ENCODE peak calls at places on chromosomes 13 and 19, in eight cellular contexts. E is progenitor cell of endocrine pancreas, Y is psoas muscle, R is esophagus squamous epithelium, P is kidney, B is uterus, O is cardiac muscle cell, F is lower lobe of right lung. Z is an unnamed sample.

GRCh38 chr19:49595006-49595818 is 4.2 kb downstream of the PRR12 start:
- DNase-seq in E (no peak), Y (no peak), R (no peak), P (peak; percentile 72), B (no peak), O (no peak), F (no peak), Z (no peak)

GRCh38 chr19:9289231-9289884 is 20.3 kb downstream of the ZNF699 start:
- DNase-seq in E (no peak), Y (no peak), R (no peak), P (no peak), B (no peak), O (no peak), F (no peak), Z (no peak)

GRCh38 chr13:28136916-28137315 is 1.4 kb upstream of the PAN3 start:
- DNase-seq in E (no peak), Y (no peak), R (no peak), P (no peak), B (no peak), O (no peak), F (no peak), Z (no peak)

GRCh38 chr13:30898721-30899188 is 7.3 kb upstream of the MEDAG start:
- DNase-seq in E (no peak), Y (peak; percentile 54), R (no peak), P (no peak), B (no peak), O (no peak), F (no peak), Z (peak; percentile 75)

GRCh38 chr13:49524740-49525501 is 29.2 kb downstream of the PHF11 start:
- DNase-seq in E (no peak), Y (no peak), R (no peak), P (no peak), B (no peak), O (no peak), F (peak; percentile 57), Z (no peak)

GRCh38 chr19:16386619-16387240 is 62.1 kb downstream of the KLF2 start:
- DNase-seq in E (no peak), Y (no peak), R (no peak), P (peak; percentile 65), B (peak; percentile 61), O (peak; percentile 69), F (no peak), Z (peak; percentile 16)

GRCh38 chr19:6233827-6234511 is 45.8 kb downstream of the MLLT1 start:
- DNase-seq in E (no peak), Y (peak; percentile 56), R (no peak), P (peak; percentile 81), B (peak; percentile 39), O (no peak), F (peak; percentile 88), Z (no peak)

GRCh38 chr19:2896694-2897093 is 4.0 kb upstream of the ZNF57 start:
- DNase-seq in E (no peak), Y (no peak), R (no peak), P (no peak), B (no peak), O (no peak), F (no peak), Z (no peak)

GRCh38 chr13:44449999-44450821 is 76.6 kb downstream of the SERP2 start:
- DNase-seq in E (no peak), Y (no peak), R (no peak), P (no peak), B (no peak), O (no peak), F (no peak), Z (no peak)

GRCh38 chr19:23098286-23098685 is 18.5 kb upstream of the ZNF730 start:
- DNase-seq in E (no peak), Y (no peak), R (no peak), P (no peak), B (no peak), O (no peak), F (no peak), Z (no peak)

GRCh38 chr13:48646791-48647190 is 6.9 kb upstream of the CYSLTR2 start:
- DNase-seq in E (no peak), Y (no peak), R (no peak), P (no peak), B (no peak), O (no peak), F (no peak), Z (no peak)

GRCh38 chr19:35899547-35900214 is 659 bp downstream of the NFKBID start:
- DNase-seq in E (peak; percentile 29), Y (peak; percentile 81), R (peak; percentile 48), P (peak; percentile 95), B (peak; percentile 75), O (peak; percentile 80), F (peak; percentile 93), Z (peak; percentile 46)

GRCh38 chr13:111589321-111589720 is 268.9 kb downstream of the TEX29 start:
- DNase-seq in E (no peak), Y (no peak), R (no peak), P (no peak), B (no peak), O (no peak), F (no peak), Z (no peak)

GRCh38 chr19:18593367-18594095 is 4.9 kb downstream of the REX1BD start:
- DNase-seq in E (no peak), Y (no peak), R (no peak), P (no peak), B (no peak), O (no peak), F (no peak), Z (no peak)

GRCh38 chr13:42534785-42535184 is 39.2 kb upstream of the TNFSF11 start:
- DNase-seq in E (no peak), Y (no peak), R (no peak), P (no peak), B (no peak), O (no peak), F (no peak), Z (no peak)

GRCh38 chr13:80430561-80430960 is 89.6 kb upstream of the SPRY2 start:
- DNase-seq in E (no peak), Y (no peak), R (no peak), P (no peak), B (no peak), O (no peak), F (no peak), Z (no peak)

GRCh38 chr19:46856062-46857022 is 4.5 kb upstream of the ARHGAP35 start:
- DNase-seq in E (peak; percentile 74), Y (peak; percentile 98), R (peak; percentile 66), P (peak; percentile 99), B (peak; percentile 97), O (peak; percentile 96), F (peak; percentile 97), Z (peak; percentile 92)

GRCh38 chr19:2533686-2534085 is 57.8 kb downstream of the GADD45B start:
- DNase-seq in E (no peak), Y (no peak), R (no peak), P (no peak), B (no peak), O (no peak), F (no peak), Z (no peak)

GRCh38 chr19:55550321-55550650 is 4.9 kb upstream of the SBK3 start:
- DNase-seq in E (no peak), Y (no peak), R (no peak), P (no peak), B (no peak), O (no peak), F (no peak), Z (no peak)

GRCh38 chr19:30416375-30416774 is 44.2 kb downstream of the ZNF536 start:
- DNase-seq in E (no peak), Y (no peak), R (no peak), P (no peak), B (no peak), O (no peak), F (no peak), Z (no peak)

GRCh38 chr19:8251025-8251472 is 41.9 kb downstream of the CERS4 start:
- DNase-seq in E (no peak), Y (peak; percentile 86), R (no peak), P (no peak), B (peak; percentile 73), O (no peak), F (peak; percentile 88), Z (no peak)

GRCh38 chr13:40388617-40389016 is 277.8 kb downstream of the FOXO1 start:
- DNase-seq in E (no peak), Y (no peak), R (peak; percentile 32), P (no peak), B (no peak), O (no peak), F (no peak), Z (no peak)

GRCh38 chr13:92535222-92536006 is 691.2 kb upstream of the GPC6 start:
- DNase-seq in E (no peak), Y (no peak), R (no peak), P (peak; percentile 39), B (no peak), O (no peak), F (no peak), Z (no peak)

DNA sequence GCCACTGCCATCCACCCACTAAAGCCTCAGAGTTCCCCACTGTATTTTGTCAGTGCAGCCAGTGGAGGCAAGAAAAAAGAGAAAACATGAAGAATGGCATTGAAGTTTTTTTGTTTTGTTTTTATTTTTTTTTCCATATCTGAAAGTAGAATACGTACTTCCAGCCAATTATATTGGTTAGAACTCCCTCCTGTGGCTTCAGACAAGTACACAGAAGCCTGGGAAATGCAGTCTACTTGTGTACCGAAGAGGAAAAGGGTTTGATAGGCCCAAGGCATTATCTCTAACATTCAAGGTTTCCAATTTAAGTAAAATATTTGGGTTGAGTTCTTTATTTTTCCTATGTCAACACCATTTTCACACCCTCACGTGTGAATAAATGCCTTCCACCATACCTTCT is 696.2 kb upstream of the GPC6 start:
- DNase-seq in E (no peak), Y (no peak), R (no peak), P (no peak), B (no peak), O (no peak), F (no peak), Z (no peak)
- TF ChIP-seq CTCF in E (peak; percentile 35), Y (no peak), R (no peak), P (no peak), B (no peak), O (peak; percentile 42), F (no peak), Z (no peak)

DNA sequence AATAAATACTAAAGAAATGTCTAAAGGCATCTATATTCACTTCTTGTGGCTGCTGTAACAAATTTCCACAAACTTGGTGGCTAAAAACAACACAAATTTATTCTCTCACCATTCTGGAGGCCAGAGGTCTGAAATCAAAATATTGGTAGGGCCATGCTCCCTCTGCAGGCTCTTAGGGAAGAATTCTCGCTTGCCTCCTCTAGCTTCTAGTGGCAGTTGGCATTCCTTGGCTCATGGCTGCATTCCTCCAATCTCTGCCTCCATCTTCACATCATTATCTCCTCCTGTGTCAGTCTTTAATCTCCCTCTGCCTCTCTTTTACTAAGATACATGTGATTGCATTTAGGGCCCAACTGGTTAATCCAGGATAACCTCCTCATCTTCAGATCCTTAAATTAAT is 54.1 kb upstream of the RFXAP start:
- DNase-seq in E (no peak), Y (no peak), R (no peak), P (no peak), B (no peak), O (no peak), F (no peak), Z (no peak)
- TF ChIP-seq CTCF in E (no peak), Y (no peak), R (no peak), P (no peak), B (no peak), O (no peak), F (no peak), Z (no peak)

GRCh38 chr13:24232474-24232873 is 72.0 kb downstream of the SPATA13 start:
- DNase-seq in E (no peak), Y (no peak), R (no peak), P (no peak), B (no peak), O (no peak), F (no peak), Z (no peak)
- TF ChIP-seq CTCF in E (no peak), Y (no peak), R (no peak), P (no peak), B (no peak), O (no peak), F (no peak), Z (no peak)

GRCh38 chr19:58480831-58481230 is 4.7 kb downstream of the ZNF446 start:
- DNase-seq in E (no peak), Y (no peak), R (no peak), P (peak; percentile 53), B (no peak), O (no peak), F (no peak), Z (no peak)
- TF ChIP-seq CTCF in E (no peak), Y (no peak), R (no peak), P (no peak), B (no peak), O (no peak), F (no peak), Z (no peak)

Z was measured in AG09319.